ENCODE peak calls at places on chromosome 19, in nine cellular contexts. Z, D, S, X, Q, W, J, H and K are unnamed samples.

GRCh38 chr19:34808566-34808965 is 35.6 kb upstream of the ZNF599 start:
- DNase-seq in Z (no peak), D (no peak), S (peak; percentile 1), X (no peak), Q (no peak), W (peak; percentile 62), J (no peak), H (no peak), K (no peak)

GRCh38 chr19:6947745-6948144 is 60.4 kb downstream of the ADGRE1 start:
- DNase-seq in Z (no peak), D (no peak), S (peak; percentile 46), X (no peak), Q (no peak), W (peak; percentile 29), J (no peak), H (no peak), K (no peak)

GRCh38 chr19:36207605-36208252 is 6.7 kb downstream of the ZNF565 start:
- DNase-seq in Z (no peak), D (no peak), S (no peak), X (no peak), Q (no peak), W (no peak), J (no peak), H (no peak), K (no peak)

GRCh38 chr19:825897-826640 is 1.6 kb upstream of the AZU1 start:
- DNase-seq in Z (no peak), D (no peak), S (no peak), X (peak; percentile 64), Q (no peak), W (no peak), J (no peak), H (no peak), K (no peak)

GRCh38 chr19:29547981-29548380 is 22.2 kb downstream of the VSTM2B start:
- DNase-seq in Z (peak; percentile 16), D (no peak), S (no peak), X (no peak), Q (no peak), W (no peak), J (no peak), H (no peak), K (no peak)

GRCh38 chr19:47541507-47541906 is 26.6 kb upstream of the NAPA start:
- DNase-seq in Z (no peak), D (no peak), S (no peak), X (no peak), Q (no peak), W (no peak), J (no peak), H (no peak), K (no peak)

GRCh38 chr19:30371157-30371845 is 883 bp upstream of the ZNF536 start:
- DNase-seq in Z (no peak), D (no peak), S (no peak), X (no peak), Q (no peak), W (no peak), J (no peak), H (no peak), K (no peak)

GRCh38 chr19:10858204-10858828 is 10.1 kb downstream of the C19orf38 start:
- DNase-seq in Z (no peak), D (no peak), S (no peak), X (no peak), Q (peak; percentile 59), W (no peak), J (peak; percentile 73), H (no peak), K (no peak)

GRCh38 chr19:38251564-38252051 is 4.6 kb downstream of the PPP1R14A start:
- DNase-seq in Z (peak; percentile 86), D (peak; percentile 88), S (no peak), X (no peak), Q (no peak), W (no peak), J (no peak), H (no peak), K (no peak)

GRCh38 chr19:46728693-46729339 is 11.9 kb upstream of the PRKD2 start:
- DNase-seq in Z (peak; percentile 89), D (peak; percentile 77), S (no peak), X (peak; percentile 56), Q (peak; percentile 84), W (peak; percentile 35), J (peak; percentile 78), H (peak; percentile 82), K (peak; percentile 63)

GRCh38 chr19:27974082-27974513 is 1238.9 kb downstream of the UQCRFS1 start:
- DNase-seq in Z (no peak), D (no peak), S (no peak), X (peak; percentile 14), Q (peak; percentile 54), W (peak; percentile 56), J (peak; percentile 31), H (no peak), K (no peak)

GRCh38 chr19:5961969-5962945 is 15.7 kb downstream of the RANBP3 start:
- DNase-seq in Z (peak; percentile 68), D (no peak), S (no peak), X (peak; percentile 65), Q (no peak), W (peak; percentile 23), J (peak; percentile 31), H (no peak), K (no peak)

GRCh38 chr19:43532571-43532961 is 422 bp upstream of the ZNF575 start:
- DNase-seq in Z (peak; percentile 71), D (no peak), S (no peak), X (no peak), Q (no peak), W (no peak), J (peak; percentile 44), H (no peak), K (no peak)

GRCh38 chr19:46218160-46218559 is 11.4 kb upstream of the IGFL1 start:
- DNase-seq in Z (no peak), D (no peak), S (peak; percentile 30), X (no peak), Q (peak; percentile 86), W (peak; percentile 39), J (peak; percentile 14), H (no peak), K (no peak)

DNA sequence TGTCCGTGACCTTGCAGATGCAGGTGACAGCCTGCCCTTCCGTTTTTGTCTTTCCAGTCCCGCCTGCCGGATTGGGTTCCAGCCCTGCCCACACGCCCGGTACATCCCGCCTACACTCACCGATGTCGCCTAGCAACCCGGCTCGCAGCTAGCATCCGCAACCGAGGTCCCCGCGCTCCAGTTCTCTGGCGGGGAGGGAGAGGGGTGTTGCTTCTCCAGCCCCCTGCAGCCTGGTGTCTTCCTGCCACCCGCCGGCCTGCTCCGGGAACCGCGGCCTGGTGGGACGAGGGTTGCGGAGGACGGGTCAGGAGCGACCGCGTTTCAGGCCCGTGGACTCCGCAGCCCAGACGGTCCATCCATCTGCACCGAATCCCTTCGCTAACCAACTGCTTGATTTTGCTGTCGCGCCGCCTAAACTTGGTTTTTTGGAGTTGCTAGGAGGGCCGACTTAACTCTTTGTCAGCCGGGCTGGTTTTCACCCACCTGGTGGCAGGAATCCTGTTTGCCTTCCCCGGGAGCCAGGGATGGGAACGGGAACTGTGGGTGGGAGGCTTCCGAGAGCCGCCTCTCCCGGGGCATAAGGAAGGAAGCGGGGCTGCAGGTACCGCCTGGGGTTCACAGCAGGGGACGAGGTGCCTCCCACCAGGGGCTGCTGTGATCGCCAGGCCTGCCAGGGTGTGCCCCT is 15.4 kb upstream of the MATK start:
- DNase-seq in Z (peak; percentile 77), D (peak; percentile 46), S (no peak), X (no peak), Q (peak; percentile 70), W (peak; percentile 26), J (no peak), H (peak; percentile 40), K (no peak)
- TF ChIP-seq CTCF in Z (no peak), D (peak; percentile 12), S (peak; percentile 32), X (no peak), Q (no peak), W (peak; percentile 15), J (no peak), H (no peak), K (no peak)

GRCh38 chr19:44807652-44808462 is 1.0 kb upstream of the BCAM start:
- DNase-seq in Z (no peak), D (peak; percentile 51), S (no peak), X (no peak), Q (peak; percentile 74), W (peak; percentile 60), J (peak; percentile 28), H (no peak), K (no peak)
- TF ChIP-seq CTCF in Z (peak; percentile 56), D (peak; percentile 75), S (peak; percentile 45), X (no peak), Q (peak; percentile 54), W (peak; percentile 48), J (peak; percentile 71), H (no peak), K (no peak)

DNA sequence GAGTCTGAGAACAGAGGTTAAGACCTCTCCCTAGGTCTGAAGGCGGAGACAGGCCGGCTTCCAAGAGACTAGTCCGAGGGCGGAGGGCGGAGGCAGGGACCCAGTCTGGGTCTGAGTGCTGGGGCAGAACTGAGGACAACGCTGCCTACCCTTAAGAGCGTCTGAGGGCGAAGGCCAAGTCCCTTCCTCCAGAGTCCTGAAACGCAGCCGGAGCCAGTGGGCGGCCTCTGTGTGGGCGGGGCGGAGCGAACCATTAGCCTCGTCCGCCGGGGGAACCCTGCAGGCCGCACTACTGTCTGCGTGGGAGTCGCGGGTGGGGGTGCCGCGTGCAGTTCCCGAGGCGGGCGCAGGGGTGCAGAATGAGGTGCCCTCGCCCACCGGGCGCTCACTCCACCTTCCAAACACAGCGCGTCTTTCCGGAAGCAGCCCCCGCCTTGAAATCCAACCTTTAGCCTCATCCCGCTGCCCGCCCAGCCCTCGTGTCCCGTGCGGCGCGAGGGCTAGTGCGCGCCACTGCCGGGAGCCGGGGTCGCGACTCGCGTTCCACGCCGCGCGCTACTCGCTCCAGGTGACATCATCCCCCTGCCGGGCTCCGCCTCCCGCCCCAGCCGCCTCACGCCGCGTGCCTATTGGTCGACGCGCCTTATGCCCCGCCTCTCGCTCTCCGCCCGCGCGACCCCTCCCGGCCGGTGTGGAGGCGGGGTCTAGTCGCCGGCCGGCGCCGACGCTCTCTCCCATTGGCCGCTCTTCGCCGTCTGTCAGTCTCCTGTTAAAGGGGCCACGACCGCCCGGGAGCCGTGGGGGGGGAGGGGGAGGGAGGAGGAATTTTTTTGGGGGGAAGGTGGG is at the start of gene C19orf73:
- DNase-seq in Z (peak; percentile 98), D (peak; percentile 94), S (peak; percentile 61), X (peak; percentile 91), Q (peak; percentile 96), W (peak; percentile 89), J (peak; percentile 95), H (peak; percentile 96), K (peak; percentile 69)
- TF ChIP-seq CTCF in Z (peak; percentile 19), D (peak; percentile 40), S (no peak), X (no peak), Q (no peak), W (no peak), J (peak; percentile 7), H (no peak), K (no peak)

GRCh38 chr19:3505598-3506383 is at the start of gene FZR1:
- DNase-seq in Z (peak; percentile 100), D (peak; percentile 98), S (peak; percentile 88), X (peak; percentile 99), Q (peak; percentile 99), W (peak; percentile 97), J (peak; percentile 99), H (peak; percentile 98), K (peak; percentile 93)
- TF ChIP-seq CTCF in Z (no peak), D (peak; percentile 32), S (no peak), X (no peak), Q (no peak), W (no peak), J (no peak), H (no peak), K (no peak)